ENCODE peak calls at places on chromosomes 1 and 21, in seven cellular contexts. N is A549, L is dorsolateral prefrontal cortex, X is PC-3, S is fibroblast of lung, Y is foreskin fibroblast, A is Peyer's patch. D is an unnamed sample.

GRCh38 chr1:55500601-55501000 is 285.4 kb upstream of the USP24 start:
- DNase-seq in Y (peak; percentile 68), L (no peak), A (no peak), X (peak; percentile 22), S (no peak), N (no peak), D (no peak)

GRCh38 chr1:176691251-176692228 is 228.6 kb downstream of the PAPPA2 start:
- DNase-seq in Y (peak; percentile 4), S (peak; percentile 52), A (no peak), X (peak; percentile 59), N (peak; percentile 18), L (no peak), D (peak; percentile 39)

GRCh38 chr1:243979396-243979795 is 71.7 kb upstream of the ZBTB18 start:
- DNase-seq in N (no peak), A (no peak), S (no peak), Y (no peak), X (no peak), L (no peak), D (no peak)

GRCh38 chr1:94305704-94306103 is 68.3 kb upstream of the ARHGAP29 start:
- DNase-seq in N (no peak), L (no peak), Y (peak; percentile 74), A (no peak), S (peak; percentile 96), X (peak; percentile 76), D (no peak)

GRCh38 chr1:246153796-246154212 is 353.3 kb downstream of the SMYD3 start:
- DNase-seq in L (no peak), X (peak; percentile 39), N (no peak), Y (no peak), S (peak; percentile 88), A (no peak), D (peak; percentile 81)

GRCh38 chr1:163104405-163105099 is 35.4 kb downstream of the RGS4 start:
- DNase-seq in A (no peak), S (peak; percentile 84), N (no peak), Y (no peak), L (no peak), X (no peak), D (no peak)

GRCh38 chr1:17762313-17762712 is 7.2 kb downstream of the ACTL8 start:
- DNase-seq in X (no peak), A (no peak), N (no peak), S (no peak), Y (no peak), L (no peak), D (no peak)

GRCh38 chr1:223444411-223444810 is 51.2 kb downstream of the CCDC185 start:
- DNase-seq in L (no peak), X (peak; percentile 34), N (no peak), S (peak; percentile 61), A (no peak), Y (no peak), D (no peak)

GRCh38 chr21:45262616-45263015 is 25.1 kb downstream of the POFUT2 start:
- DNase-seq in A (peak; percentile 19), S (no peak), X (no peak), Y (no peak), L (no peak), N (no peak), D (no peak)

GRCh38 chr1:204286841-204287387 is 72.8 kb downstream of the PLEKHA6 start:
- DNase-seq in X (peak; percentile 52), L (no peak), Y (no peak), N (peak; percentile 48), S (no peak), A (peak; percentile 60), D (no peak)

GRCh38 chr1:111615874-111616715 is 3.5 kb upstream of the RAP1A start:
- DNase-seq in A (no peak), L (no peak), X (no peak), N (no peak), Y (no peak), S (no peak), D (no peak)

GRCh38 chr21:37241426-37241825 is 25.7 kb downstream of the VPS26C start:
- DNase-seq in X (no peak), L (no peak), Y (no peak), S (no peak), N (no peak), A (no peak), D (no peak)

GRCh38 chr1:227899820-227900449 is 47.8 kb downstream of the WNT9A start:
- DNase-seq in L (peak; percentile 23), A (no peak), X (no peak), Y (no peak), N (no peak), S (no peak), D (no peak)

GRCh38 chr1:201479331-201479730 is 10.3 kb upstream of the PHLDA3 start:
- DNase-seq in Y (no peak), L (no peak), A (no peak), X (no peak), N (no peak), S (no peak), D (no peak)

GRCh38 chr1:178267646-178268094 is 173.8 kb downstream of the RASAL2 start:
- DNase-seq in A (no peak), Y (peak; percentile 29), N (no peak), X (peak; percentile 65), L (no peak), S (peak; percentile 62), D (no peak)

GRCh38 chr1:96710708-96711477 is 10.7 kb upstream of the PTBP2 start:
- DNase-seq in S (peak; percentile 74), N (no peak), L (no peak), A (no peak), Y (peak; percentile 60), X (peak; percentile 27), D (no peak)

GRCh38 chr21:42609806-42610205 is 43.6 kb upstream of the PDE9A start:
- DNase-seq in A (no peak), N (no peak), S (no peak), L (no peak), X (no peak), Y (no peak), D (no peak)

GRCh38 chr1:54582566-54583306 is 34.7 kb downstream of the ACOT11 start:
- DNase-seq in S (no peak), X (no peak), Y (no peak), L (peak; percentile 56), N (no peak), A (no peak), D (no peak)

GRCh38 chr1:77504986-77505385 is 177.5 kb downstream of the ZZZ3 start:
- DNase-seq in S (no peak), A (no peak), L (no peak), Y (peak; percentile 48), X (peak; percentile 78), N (no peak), D (no peak)

GRCh38 chr1:215022723-215023122 is 59.8 kb upstream of the KCNK2 start:
- DNase-seq in A (no peak), X (no peak), Y (peak; percentile 67), S (peak; percentile 57), N (no peak), L (no peak), D (no peak)

GRCh38 chr1:11156958-11157357 is 32.2 kb upstream of the ANGPTL7 start:
- DNase-seq in Y (no peak), A (no peak), N (no peak), X (no peak), S (no peak), L (no peak), D (no peak)

GRCh38 chr21:43737158-43737950 is 18.4 kb downstream of the PDXK start:
- DNase-seq in N (no peak), X (no peak), L (no peak), Y (no peak), A (no peak), S (no peak), D (no peak)

GRCh38 chr1:201164645-201165044 is 10.4 kb upstream of the TMEM9 start:
- DNase-seq in N (no peak), X (no peak), S (peak; percentile 17), A (no peak), L (no peak), Y (no peak), D (no peak)

GRCh38 chr1:240888039-240888786 is 276.3 kb upstream of the GREM2 start:
- DNase-seq in A (no peak), S (peak; percentile 3), X (peak; percentile 83), Y (no peak), L (no peak), N (peak; percentile 28), D (no peak)
- TF ChIP-seq CTCF in A (peak; percentile 51), S (peak; percentile 57), X (peak; percentile 99), Y (peak; percentile 69), L (peak; percentile 69), N (peak; percentile 71), D (peak; percentile 89)

GRCh38 chr21:36072453-36073167 is 2.8 kb downstream of the CBR1 start:
- DNase-seq in Y (no peak), A (no peak), X (no peak), N (no peak), L (peak; percentile 31), S (no peak), D (no peak)
- H3K4me3 ChIP-seq in Y (no peak overlapping the region), A (peak overlapping the region; percentile 87), X (no peak overlapping the region), N (no peak overlapping the region), L (peak overlapping the region; percentile 92), S (no peak overlapping the region), D (no peak overlapping the region)

GRCh38 chr1:46616277-46617107 is at the start of gene MOB3C:
- DNase-seq in X (peak; percentile 71), L (peak; percentile 72), Y (peak; percentile 80), S (peak; percentile 85), N (peak; percentile 36), A (peak; percentile 74), D (no peak)
- TF ChIP-seq CTCF in X (no peak), L (peak; percentile 7), Y (no peak), S (no peak), N (no peak), A (no peak), D (no peak)

GRCh38 chr1:84299536-84300260 is 1.8 kb upstream of the SAMD13 start:
- DNase-seq in L (no peak), Y (no peak), S (peak; percentile 19), N (peak; percentile 7), X (no peak), A (no peak), D (no peak)

GRCh38 chr1:84300501-84300900 is 1.0 kb upstream of the SAMD13 start:
- DNase-seq in L (no peak), N (no peak), X (no peak), S (no peak), A (no peak), Y (no peak), D (no peak)

GRCh38 chr1:84300991-84301758 is at the start of gene SAMD13:
- DNase-seq in S (peak; percentile 79), X (peak; percentile 70), A (peak; percentile 40), Y (peak; percentile 63), L (peak; percentile 71), N (peak; percentile 18), D (peak; percentile 74)

GRCh38 chr1:84301759-84302380 is 362 bp downstream of the SAMD13 start:
- DNase-seq in S (no peak), X (no peak), Y (no peak), A (no peak), N (no peak), L (no peak), D (no peak)

DNA sequence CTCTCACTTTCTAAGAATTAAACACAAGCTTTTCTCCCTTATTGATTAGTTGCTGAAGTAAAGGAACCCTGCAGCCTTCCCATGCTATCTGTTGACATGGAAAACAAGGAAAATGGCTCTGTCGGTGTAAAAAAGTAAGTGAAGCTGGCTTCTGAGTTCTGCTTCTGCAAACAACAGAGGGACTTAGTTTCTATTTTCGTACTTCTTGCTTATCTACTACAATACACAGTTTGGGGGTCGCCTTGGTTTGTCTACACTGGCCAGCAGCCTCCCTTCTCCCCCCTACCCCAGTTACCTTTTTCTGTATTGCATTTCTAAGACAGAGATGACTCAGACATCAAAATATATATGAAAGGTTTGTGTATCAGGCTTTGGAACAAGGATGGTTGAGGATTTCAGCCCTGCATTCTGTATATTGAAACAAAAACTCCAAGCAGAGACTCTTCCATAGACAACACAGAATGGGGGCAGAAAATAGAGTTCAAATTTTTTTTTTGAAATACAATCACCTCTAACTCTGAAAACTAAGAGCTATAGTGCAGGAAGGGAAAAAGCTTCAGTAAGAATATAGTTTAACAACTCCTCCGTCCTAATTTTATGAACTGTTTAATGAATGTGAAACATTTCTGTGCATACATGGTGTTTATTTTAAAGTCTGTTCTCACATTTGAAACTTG is 1.8 kb downstream of the SAMD13 start:
- DNase-seq in Y (no peak), A (no peak), S (peak; percentile 10), L (no peak), N (no peak), X (no peak), D (no peak)
- H3K4me3 ChIP-seq in Y (peak overlapping the region; percentile 19), A (peak overlapping the region; percentile 44), S (peak overlapping the region; percentile 66), L (peak overlapping the region; percentile 55), N (peak overlapping the region; percentile 42), X (peak overlapping the region; percentile 67), D (peak overlapping the region; percentile 52)

D was measured in retinal pigment epithelial cell.